ENCODE peak calls at places on chromosomes 6 and 20, in six cellular contexts. H is dorsolateral prefrontal cortex, W is myocyte, T is NCI-H2081, A is aorta, L is nucleus accumbens. P is an unnamed sample.

GRCh38 chr6:15569035-15569995 is 93.5 kb downstream of the DTNBP1 start:
- DNase-seq in H (no peak), T (no peak), W (no peak), A (no peak), L (no peak), P (no peak)

GRCh38 chr6:111686249-111686997 is 80.7 kb upstream of the TRAF3IP2 start:
- DNase-seq in T (no peak), A (no peak), W (peak), H (peak), L (no peak), P (no peak)

GRCh38 chr6:130020106-130020851 is 1.9 kb downstream of the L3MBTL3 start:
- DNase-seq in A (peak), H (no peak), T (no peak), L (peak), W (peak), P (peak)

GRCh38 chr6:161125591-161125990 is 134.0 kb downstream of the MAP3K4 start:
- DNase-seq in W (no peak), A (no peak), T (no peak), H (no peak), L (no peak), P (no peak)

GRCh38 chr6:16274519-16275229 is 36.3 kb downstream of the GMPR start:
- DNase-seq in H (no peak), T (no peak), L (no peak), W (no peak), A (no peak), P (no peak)

GRCh38 chr20:13009682-13010406 is 1.1 kb downstream of the SPTLC3 start:
- DNase-seq in T (no peak), W (peak), A (peak), L (no peak), H (peak), P (peak)

GRCh38 chr6:487956-488355 is 96.4 kb downstream of the IRF4 start:
- DNase-seq in T (no peak), W (no peak), L (peak), A (no peak), H (peak), P (peak)

GRCh38 chr20:51411867-51412266 is 130.7 kb downstream of the NFATC2 start:
- DNase-seq in H (no peak), L (no peak), T (no peak), A (no peak), W (no peak), P (no peak)

GRCh38 chr6:150143521-150144293 is 863 bp downstream of the PPP1R14C start:
- DNase-seq in W (no peak), T (no peak), H (peak), A (no peak), L (no peak), P (no peak)

GRCh38 chr6:7562769-7563168 is 21.3 kb downstream of the DSP start:
- DNase-seq in L (no peak), T (no peak), H (no peak), W (no peak), A (no peak), P (no peak)

P was measured in globus pallidus.